ENCODE peak calls at places on chromosome 21, in eight cellular contexts. One of them, this sample, is unnamed.

GRCh38 chr21:35046880-35047229 is 2.2 kb downstream of the RUNX1 start:
- DNase-seq in CD4-positive, CD25-positive, alpha-beta regulatory T cell: no peak
- DNase-seq in pancreas: no peak
- DNase-seq in colonic mucosa: no peak
- DNase-seq in HepG2: peak; percentile 5
- DNase-seq in hepatocyte: no peak
- DNase-seq in body of pancreas: no peak
- DNase-seq in aorta: peak; percentile 51
- DNase-seq in this sample: no peak

GRCh38 chr21:38244407-38244787 is 12.4 kb upstream of the KCNJ15 start:
- DNase-seq in body of pancreas: no peak
- DNase-seq in CD4-positive, CD25-positive, alpha-beta regulatory T cell: no peak
- DNase-seq in hepatocyte: no peak
- DNase-seq in aorta: no peak
- DNase-seq in colonic mucosa: no peak
- DNase-seq in pancreas: no peak
- DNase-seq in HepG2: no peak
- DNase-seq in this sample: no peak

GRCh38 chr21:43206231-43207042 is 37.6 kb downstream of the CRYAA start:
- DNase-seq in body of pancreas: no peak
- DNase-seq in pancreas: peak; percentile 28
- DNase-seq in HepG2: no peak
- DNase-seq in hepatocyte: no peak
- DNase-seq in aorta: no peak
- DNase-seq in colonic mucosa: peak; percentile 12
- DNase-seq in CD4-positive, CD25-positive, alpha-beta regulatory T cell: no peak
- DNase-seq in this sample: no peak

GRCh38 chr21:35607406-35607805 is 452.9 kb downstream of the SETD4 start:
- DNase-seq in pancreas: no peak
- DNase-seq in colonic mucosa: no peak
- DNase-seq in body of pancreas: no peak
- DNase-seq in HepG2: no peak
- DNase-seq in CD4-positive, CD25-positive, alpha-beta regulatory T cell: no peak
- DNase-seq in aorta: no peak
- DNase-seq in hepatocyte: no peak
- DNase-seq in this sample: no peak

GRCh38 chr21:41458559-41458958 is 32.5 kb downstream of the MX1 start:
- DNase-seq in colonic mucosa: no peak
- DNase-seq in CD4-positive, CD25-positive, alpha-beta regulatory T cell: no peak
- DNase-seq in body of pancreas: no peak
- DNase-seq in hepatocyte: no peak
- DNase-seq in HepG2: no peak
- DNase-seq in aorta: no peak
- DNase-seq in pancreas: no peak
- DNase-seq in this sample: no peak

GRCh38 chr21:28018741-28019669 is 973.7 kb downstream of the LTN1 start:
- DNase-seq in body of pancreas: peak; percentile 62
- DNase-seq in aorta: no peak
- DNase-seq in pancreas: peak; percentile 60
- DNase-seq in colonic mucosa: no peak
- DNase-seq in CD4-positive, CD25-positive, alpha-beta regulatory T cell: no peak
- DNase-seq in hepatocyte: peak; percentile 12
- DNase-seq in HepG2: no peak
- DNase-seq in this sample: peak; percentile 30

GRCh38 chr21:44006656-44007055 is 5.5 kb upstream of the TRAPPC10 start:
- DNase-seq in body of pancreas: peak; percentile 28
- DNase-seq in hepatocyte: no peak
- DNase-seq in CD4-positive, CD25-positive, alpha-beta regulatory T cell: no peak
- DNase-seq in pancreas: no peak
- DNase-seq in HepG2: no peak
- DNase-seq in colonic mucosa: no peak
- DNase-seq in aorta: no peak
- DNase-seq in this sample: no peak

GRCh38 chr21:29190920-29191319 is 60.5 kb downstream of the MAP3K7CL start:
- DNase-seq in body of pancreas: no peak
- DNase-seq in aorta: no peak
- DNase-seq in hepatocyte: no peak
- DNase-seq in HepG2: peak; percentile 29
- DNase-seq in CD4-positive, CD25-positive, alpha-beta regulatory T cell: no peak
- DNase-seq in pancreas: no peak
- DNase-seq in colonic mucosa: no peak
- DNase-seq in this sample: no peak

GRCh38 chr21:40227111-40227510 is 359.9 kb downstream of the PCP4 start:
- DNase-seq in hepatocyte: no peak
- DNase-seq in HepG2: no peak
- DNase-seq in aorta: no peak
- DNase-seq in CD4-positive, CD25-positive, alpha-beta regulatory T cell: no peak
- DNase-seq in body of pancreas: no peak
- DNase-seq in pancreas: no peak
- DNase-seq in colonic mucosa: no peak
- DNase-seq in this sample: no peak

DNA sequence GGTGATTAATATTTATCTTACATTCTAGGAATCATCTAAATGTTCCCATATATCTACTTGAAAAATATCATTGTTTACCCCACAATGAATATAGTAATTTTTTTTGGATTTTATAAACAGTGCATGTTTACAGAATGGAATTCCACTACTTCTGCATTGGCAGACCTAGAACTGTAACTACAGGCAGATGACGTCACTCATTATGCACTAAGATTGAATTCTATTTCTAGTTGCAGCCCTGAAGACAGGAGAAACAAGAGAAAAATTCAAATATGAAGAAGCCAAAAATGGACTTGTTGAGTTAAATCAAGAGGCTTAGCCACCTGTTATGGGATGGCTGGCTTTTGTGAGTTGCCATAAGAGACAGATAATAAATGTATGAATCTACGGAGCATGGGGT is 364.7 kb downstream of the PCP4 start:
- DNase-seq in colonic mucosa: no peak
- DNase-seq in pancreas: no peak
- DNase-seq in HepG2: no peak
- DNase-seq in body of pancreas: no peak
- DNase-seq in hepatocyte: no peak
- DNase-seq in aorta: no peak
- DNase-seq in CD4-positive, CD25-positive, alpha-beta regulatory T cell: no peak
- DNase-seq in this sample: no peak
- H3K4me3 ChIP-seq in colonic mucosa: no peak overlapping the region
- H3K4me3 ChIP-seq in pancreas: no peak overlapping the region
- H3K4me3 ChIP-seq in HepG2: no peak overlapping the region
- H3K4me3 ChIP-seq in body of pancreas: no peak overlapping the region
- H3K4me3 ChIP-seq in hepatocyte: no peak overlapping the region
- H3K4me3 ChIP-seq in aorta: no peak overlapping the region
- H3K4me3 ChIP-seq in CD4-positive, CD25-positive, alpha-beta regulatory T cell: no peak overlapping the region
- H3K4me3 ChIP-seq in this sample: no peak overlapping the region

DNA sequence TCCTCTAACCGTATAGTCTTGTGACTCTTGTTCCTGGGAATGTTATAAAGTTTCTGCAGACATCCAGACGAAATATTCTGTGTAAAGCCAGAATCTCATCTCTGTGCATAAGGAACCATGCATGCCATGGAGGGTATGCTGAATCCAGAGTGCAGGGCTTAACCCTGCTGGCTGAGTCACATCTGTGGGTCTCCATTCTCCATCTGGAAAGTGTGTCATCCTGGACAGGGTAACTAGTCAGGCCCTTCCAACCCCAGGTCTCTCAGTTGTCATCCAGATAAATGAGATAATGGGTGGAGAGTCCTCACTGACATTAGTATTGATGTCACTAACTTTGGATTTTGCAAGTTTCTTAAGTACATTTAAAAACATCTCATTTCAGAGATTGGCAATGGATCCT is 48.8 kb downstream of the ATP5PO start:
- DNase-seq in HepG2: no peak
- DNase-seq in aorta: no peak
- DNase-seq in body of pancreas: no peak
- DNase-seq in CD4-positive, CD25-positive, alpha-beta regulatory T cell: no peak
- DNase-seq in hepatocyte: no peak
- DNase-seq in colonic mucosa: no peak
- DNase-seq in pancreas: no peak
- DNase-seq in this sample: no peak
- H3K27ac ChIP-seq in HepG2: no peak overlapping the region
- H3K27ac ChIP-seq in aorta: no peak overlapping the region
- H3K27ac ChIP-seq in body of pancreas: no peak overlapping the region
- H3K27ac ChIP-seq in CD4-positive, CD25-positive, alpha-beta regulatory T cell: no peak overlapping the region
- H3K27ac ChIP-seq in hepatocyte: no peak overlapping the region
- H3K27ac ChIP-seq in colonic mucosa: no peak overlapping the region
- H3K27ac ChIP-seq in pancreas: no peak overlapping the region
- H3K27ac ChIP-seq in this sample: no peak overlapping the region

DNA sequence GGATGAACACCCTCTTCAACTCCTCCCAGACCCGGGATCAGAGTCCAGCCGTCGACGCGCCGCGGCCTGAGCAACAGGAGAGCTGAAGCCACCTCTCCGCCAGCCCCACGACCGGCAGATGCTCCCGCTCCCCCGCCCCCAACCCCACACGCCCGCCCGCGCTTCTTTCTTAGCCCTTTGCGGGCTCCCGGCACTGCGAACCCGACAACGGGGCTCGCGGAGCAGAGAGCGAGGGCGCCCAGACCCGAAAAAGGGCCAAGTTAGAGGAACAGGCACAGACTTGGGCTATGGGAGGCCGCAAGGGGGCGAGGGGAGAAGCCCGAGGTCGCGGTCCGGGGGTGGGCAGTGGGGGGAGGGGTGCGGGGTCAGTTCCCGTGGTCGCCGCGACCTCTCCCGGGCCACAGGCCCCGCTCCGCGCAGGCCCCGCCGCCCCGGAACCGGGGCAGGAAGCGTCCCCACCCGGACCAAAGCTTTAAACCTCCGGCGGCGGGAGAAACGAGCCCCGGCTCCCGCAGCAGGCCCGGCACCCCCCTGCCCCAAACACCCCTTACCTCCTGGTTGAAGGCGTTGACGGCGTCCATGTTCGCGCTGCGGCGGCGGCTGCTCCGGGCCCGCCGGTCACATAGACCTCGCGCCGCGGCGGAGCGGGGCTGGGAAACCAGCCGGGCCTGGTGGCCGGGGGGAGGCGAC is 661 bp downstream of the SCAF4 start:
- DNase-seq in pancreas: peak; percentile 77
- DNase-seq in HepG2: peak; percentile 68
- DNase-seq in CD4-positive, CD25-positive, alpha-beta regulatory T cell: peak; percentile 43
- DNase-seq in colonic mucosa: peak; percentile 78
- DNase-seq in hepatocyte: peak; percentile 87
- DNase-seq in aorta: peak; percentile 63
- DNase-seq in body of pancreas: peak; percentile 53
- DNase-seq in this sample: peak; percentile 55
- H3K4me3 ChIP-seq in pancreas: peak overlapping the region; percentile 89
- H3K4me3 ChIP-seq in HepG2: peak overlapping the region; percentile 96
- H3K4me3 ChIP-seq in CD4-positive, CD25-positive, alpha-beta regulatory T cell: peak overlapping the region; percentile 91
- H3K4me3 ChIP-seq in colonic mucosa: peak overlapping the region; percentile 96
- H3K4me3 ChIP-seq in hepatocyte: peak overlapping the region; percentile 99
- H3K4me3 ChIP-seq in aorta: peak overlapping the region; percentile 80
- H3K4me3 ChIP-seq in body of pancreas: peak overlapping the region; percentile 91
- H3K4me3 ChIP-seq in this sample: peak overlapping the region; percentile 89

GRCh38 chr21:25569711-25570110 is 37.6 kb downstream of the MRPL39 start:
- DNase-seq in aorta: no peak
- DNase-seq in HepG2: no peak
- DNase-seq in body of pancreas: no peak
- DNase-seq in colonic mucosa: no peak
- DNase-seq in CD4-positive, CD25-positive, alpha-beta regulatory T cell: no peak
- DNase-seq in pancreas: no peak
- DNase-seq in hepatocyte: no peak
- DNase-seq in this sample: no peak
- H3K27ac ChIP-seq in aorta: no peak overlapping the region
- H3K27ac ChIP-seq in HepG2: no peak overlapping the region
- H3K27ac ChIP-seq in body of pancreas: no peak overlapping the region
- H3K27ac ChIP-seq in colonic mucosa: no peak overlapping the region
- H3K27ac ChIP-seq in CD4-positive, CD25-positive, alpha-beta regulatory T cell: peak overlapping the region; percentile 87
- H3K27ac ChIP-seq in pancreas: no peak overlapping the region
- H3K27ac ChIP-seq in hepatocyte: no peak overlapping the region
- H3K27ac ChIP-seq in this sample: peak overlapping the region; percentile 41

GRCh38 chr21:45152265-45152746 is 77.9 kb downstream of the ADARB1 start:
- DNase-seq in body of pancreas: peak; percentile 18
- DNase-seq in aorta: peak; percentile 76
- DNase-seq in HepG2: no peak
- DNase-seq in hepatocyte: peak; percentile 40
- DNase-seq in colonic mucosa: peak; percentile 19
- DNase-seq in CD4-positive, CD25-positive, alpha-beta regulatory T cell: peak; percentile 14
- DNase-seq in pancreas: no peak
- DNase-seq in this sample: peak; percentile 48
- H3K4me3 ChIP-seq in body of pancreas: no peak overlapping the region
- H3K4me3 ChIP-seq in aorta: no peak overlapping the region
- H3K4me3 ChIP-seq in HepG2: no peak overlapping the region
- H3K4me3 ChIP-seq in hepatocyte: no peak overlapping the region
- H3K4me3 ChIP-seq in colonic mucosa: no peak overlapping the region
- H3K4me3 ChIP-seq in CD4-positive, CD25-positive, alpha-beta regulatory T cell: no peak overlapping the region
- H3K4me3 ChIP-seq in pancreas: no peak overlapping the region
- H3K4me3 ChIP-seq in this sample: no peak overlapping the region

GRCh38 chr21:31161157-31161556 is 122.9 kb upstream of the KRTAP19-8 start:
- DNase-seq in colonic mucosa: no peak
- DNase-seq in CD4-positive, CD25-positive, alpha-beta regulatory T cell: peak; percentile 30
- DNase-seq in hepatocyte: no peak
- DNase-seq in HepG2: no peak
- DNase-seq in aorta: no peak
- DNase-seq in body of pancreas: no peak
- DNase-seq in pancreas: no peak
- DNase-seq in this sample: no peak
- H3K27ac ChIP-seq in colonic mucosa: no peak overlapping the region
- H3K27ac ChIP-seq in CD4-positive, CD25-positive, alpha-beta regulatory T cell: peak overlapping the region; percentile 82
- H3K27ac ChIP-seq in hepatocyte: no peak overlapping the region
- H3K27ac ChIP-seq in HepG2: no peak overlapping the region
- H3K27ac ChIP-seq in aorta: no peak overlapping the region
- H3K27ac ChIP-seq in body of pancreas: no peak overlapping the region
- H3K27ac ChIP-seq in pancreas: no peak overlapping the region
- H3K27ac ChIP-seq in this sample: no peak overlapping the region